ENCODE peak calls at places on chromosome 19, in six cellular contexts. G, V, D, I, T and K are unnamed samples. For H4K20me1, the result is how much of the 10 kb centered on the place peaks cover.

GRCh38 chr19:27774827-27775226 is 1438.1 kb downstream of the UQCRFS1 start:
- DNase-seq in G (no peak), V (peak), D (no peak), I (peak), T (no peak), K (peak)

GRCh38 chr19:3818918-3819317 is 32.7 kb upstream of the MATK start:
- DNase-seq in G (no peak), V (no peak), D (no peak), I (no peak), T (no peak), K (no peak)

GRCh38 chr19:5062195-5062594 is 93.3 kb downstream of the KDM4B start:
- DNase-seq in G (no peak), V (no peak), D (no peak), I (no peak), T (no peak), K (no peak)

GRCh38 chr19:54521022-54521859 is 18.6 kb downstream of the LAIR2 start:
- DNase-seq in G (no peak), V (no peak), D (no peak), I (no peak), T (no peak), K (no peak)

GRCh38 chr19:11106477-11106876 is 17.2 kb downstream of the LDLR start:
- DNase-seq in G (no peak), V (no peak), D (no peak), I (no peak), T (no peak), K (no peak)

GRCh38 chr19:17348700-17349099 is 11.3 kb downstream of the GTPBP3 start:
- DNase-seq in G (peak), V (peak), D (peak), I (peak), T (peak), K (no peak)

GRCh38 chr19:495440-496332 is 600 bp upstream of the MADCAM1 start:
- DNase-seq in G (no peak), V (peak), D (peak), I (peak), T (peak), K (no peak)

GRCh38 chr19:41844601-41845000 is at the start of gene LYPD4:
- DNase-seq in G (no peak), V (no peak), D (no peak), I (no peak), T (no peak), K (no peak)

GRCh38 chr19:51676566-51677083 is 16.5 kb upstream of the SPACA6 start:
- DNase-seq in G (no peak), V (no peak), D (no peak), I (no peak), T (no peak), K (no peak)

GRCh38 chr19:14078406-14078805 is 5.8 kb downstream of the MISP3 start:
- DNase-seq in G (no peak), V (no peak), D (no peak), I (peak), T (no peak), K (no peak)

GRCh38 chr19:14072535-14073231 is at the start of gene MISP3:
- DNase-seq in G (peak), V (peak), D (peak), I (peak), T (peak), K (peak)

GRCh38 chr19:14073232-14073924 is 792 bp downstream of the MISP3 start:
- DNase-seq in G (peak), V (peak), D (peak), I (peak), T (peak), K (peak)

GRCh38 chr19:14070268-14071050 is 2.1 kb upstream of the MISP3 start:
- DNase-seq in G (no peak), V (no peak), D (no peak), I (no peak), T (no peak), K (no peak)

GRCh38 chr19:14073925-14074838 is 1.6 kb downstream of the MISP3 start:
- DNase-seq in G (peak), V (peak), D (no peak), I (peak), T (no peak), K (no peak)
- TF ChIP-seq EZH2 in G (no peak), V (no peak), D (no peak), I (no peak), T (peak), K (no peak)

DNA sequence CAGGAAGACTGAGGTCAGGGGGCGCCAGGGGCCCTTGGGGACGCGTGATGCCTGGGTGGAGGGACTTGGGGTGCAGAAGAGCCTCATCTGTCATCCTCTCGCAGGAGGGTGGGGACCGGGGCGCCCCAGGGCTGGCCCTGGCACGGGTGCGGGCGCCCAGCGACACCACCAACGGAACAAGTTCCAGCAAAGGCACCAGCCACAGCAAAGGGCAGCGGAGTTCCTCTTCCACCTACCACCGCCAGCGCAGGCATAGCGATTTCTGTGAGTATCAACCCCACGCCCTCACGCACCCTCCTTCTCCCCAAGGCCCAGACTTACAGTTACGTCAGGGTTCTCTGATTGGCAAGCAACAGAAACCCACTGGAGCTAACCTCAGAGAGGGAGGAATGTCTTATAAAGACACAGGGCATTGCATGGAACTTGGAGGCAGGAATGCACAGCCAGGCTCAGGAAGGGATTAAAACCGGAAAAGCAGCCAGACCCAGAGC is 29.4 kb downstream of the MARK4 start:
- DNase-seq in G (no peak), V (no peak), D (no peak), I (no peak), T (no peak), K (no peak)
- H4K20me1 ChIP-seq in G (under half), V (under half), D (under half), I (under half), T (under half), K (under half)

DNA sequence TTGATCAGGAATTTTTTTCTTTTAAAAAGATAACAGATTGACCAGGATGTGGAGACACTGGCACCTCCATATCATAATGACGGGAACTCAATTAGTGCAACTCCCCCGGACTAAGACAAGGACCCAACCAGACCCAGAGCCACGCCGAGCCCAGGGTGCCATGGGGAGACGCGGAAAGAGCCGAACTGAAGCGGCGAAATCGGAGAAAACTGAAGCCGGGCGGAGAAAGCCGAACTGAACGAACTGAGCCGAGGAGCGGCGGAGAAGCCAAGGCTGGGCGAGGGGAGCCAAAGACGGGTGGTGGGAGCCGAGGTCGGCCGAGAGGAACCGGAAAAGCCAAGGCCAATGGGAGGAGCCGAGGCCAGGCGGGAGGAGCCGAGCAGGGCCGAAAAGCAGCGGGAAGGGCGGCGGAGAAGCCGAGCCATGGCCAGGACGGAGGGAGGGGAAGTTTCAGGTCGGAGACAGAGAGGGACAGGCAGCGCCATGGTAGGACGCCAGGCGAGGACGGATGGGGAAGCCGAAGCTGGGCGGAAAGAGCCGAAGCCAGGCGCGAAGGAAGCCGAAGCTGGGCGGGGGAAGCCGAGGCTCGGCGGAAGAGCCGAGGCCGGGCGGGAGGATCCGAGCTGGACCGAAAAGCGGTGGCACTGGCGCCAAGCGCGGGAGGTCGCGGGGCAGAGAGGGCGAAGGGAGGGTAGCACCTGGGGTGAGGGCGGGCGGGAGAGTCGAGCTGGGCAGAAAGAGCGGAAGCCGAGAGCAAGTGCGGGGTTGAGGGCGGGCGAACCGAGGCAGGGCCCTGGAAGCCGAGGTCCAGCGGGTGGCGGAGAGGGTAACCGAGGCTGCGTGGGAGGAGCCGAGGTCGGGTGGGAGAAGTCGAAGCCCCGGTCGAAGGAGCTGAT is 29.4 kb downstream of the ZNF557 start:
- DNase-seq in G (peak), V (peak), D (peak), I (peak), T (peak), K (peak)
- H2AFZ ChIP-seq in G (peak), V (peak), D (peak), I (peak), T (peak), K (peak)

DNA sequence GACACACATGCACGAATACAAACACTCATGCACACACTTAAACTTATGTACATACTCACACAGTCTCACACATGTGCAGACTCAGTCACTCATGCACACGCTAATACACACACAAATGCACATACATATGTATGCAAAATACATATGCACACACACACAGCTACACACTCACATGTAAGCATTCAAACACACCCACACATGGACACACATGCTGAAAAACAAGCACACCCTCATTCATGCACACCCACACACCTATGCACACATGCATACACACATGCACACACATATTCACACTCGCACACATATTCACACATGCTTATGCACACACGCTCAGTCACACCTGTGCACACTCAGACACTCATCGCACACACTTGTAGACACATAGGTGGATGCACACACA is 9.3 kb downstream of the MUC16 start:
- DNase-seq in G (no peak), V (no peak), D (no peak), I (no peak), T (no peak), K (no peak)
- TF ChIP-seq EZH2 in G (no peak), V (no peak), D (no peak), I (no peak), T (no peak), K (no peak)

DNA sequence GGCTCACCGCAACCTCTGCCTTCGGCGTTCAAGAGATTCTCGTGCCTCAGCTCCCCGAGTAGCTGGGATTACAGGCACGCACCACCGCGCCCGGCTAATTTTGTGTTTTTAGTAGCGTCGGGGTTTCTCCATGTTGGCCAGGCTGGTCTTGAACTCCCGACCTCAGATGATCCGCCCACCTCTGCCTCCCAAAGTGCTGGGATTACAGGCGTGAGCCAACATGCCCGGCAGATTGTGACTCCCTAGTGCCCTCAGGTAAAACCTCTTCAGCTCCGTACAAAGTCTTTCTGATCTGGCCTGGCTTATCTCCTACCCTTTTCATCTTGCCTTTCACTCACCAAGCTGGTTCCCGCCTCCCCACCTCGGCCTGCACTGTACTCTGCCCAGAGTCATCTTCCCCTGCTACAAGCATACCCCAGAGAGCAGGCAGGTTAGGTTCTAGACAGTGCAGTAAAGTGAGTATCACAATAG is 15.0 kb downstream of the BICRA start:
- DNase-seq in G (no peak), V (no peak), D (no peak), I (no peak), T (no peak), K (no peak)
- H4K20me1 ChIP-seq in G (half or more), V (under half), D (under half), I (under half), T (half or more), K (under half)